ENCODE peak calls at places on chromosomes 6 and 20, in five cellular contexts. F is Ammon's horn; I is activated CD8-positive, alpha-beta memory T cell treated with anti-CD3 and anti-CD28 coated beads, Interleukin-2, amount 10 ng/mL, durations not matched to agents 7 days and 5 days; E is left lobe of liver; V is H7. K is an unnamed sample.

GRCh38 chr6:166556871-166557322 is 29.6 kb downstream of the RAMACL start:
- DNase-seq in F (peak; percentile 96), I (no peak), E (peak; percentile 98), V (no peak), K (peak; percentile 88)

GRCh38 chr20:50369225-50370035 is 140.8 kb upstream of the PTPN1 start:
- DNase-seq in F (no peak), I (no peak), E (peak; percentile 82), V (no peak), K (no peak)

GRCh38 chr6:70398783-70399730 is 14.3 kb upstream of the FAM135A start:
- DNase-seq in F (no peak), I (no peak), E (no peak), V (no peak), K (no peak)

GRCh38 chr20:36349384-36350170 is 43.4 kb downstream of the DLGAP4 start:
- DNase-seq in F (no peak), I (no peak), E (no peak), V (no peak), K (no peak)

GRCh38 chr6:151349651-151350270 is 41.6 kb downstream of the ZBTB2 start:
- DNase-seq in F (no peak), I (no peak), E (no peak), V (no peak), K (no peak)

GRCh38 chr6:145327497-145328055 is 407.7 kb downstream of the EPM2A start:
- DNase-seq in F (no peak), I (no peak), E (no peak), V (no peak), K (no peak)

GRCh38 chr6:42512498-42513042 is 51.3 kb upstream of the UBR2 start:
- DNase-seq in F (no peak), I (no peak), E (no peak), V (peak; percentile 21), K (no peak)

GRCh38 chr20:61159940-61160688 is 91.9 kb upstream of the CDH4 start:
- DNase-seq in F (no peak), I (no peak), E (no peak), V (no peak), K (no peak)

GRCh38 chr20:44809380-44810060 is 826 bp downstream of the RIMS4 start:
- DNase-seq in F (no peak), I (no peak), E (no peak), V (peak; percentile 81), K (no peak)

GRCh38 chr6:33168202-33168601 is 24.1 kb downstream of the COL11A2 start:
- DNase-seq in F (no peak), I (no peak), E (no peak), V (no peak), K (no peak)

GRCh38 chr6:33983721-33984465 is 162.0 kb downstream of the GRM4 start:
- DNase-seq in F (no peak), I (no peak), E (peak; percentile 41), V (peak; percentile 41), K (no peak)

GRCh38 chr6:130252527-130253237 is 29.9 kb upstream of the SAMD3 start:
- DNase-seq in F (no peak), I (no peak), E (no peak), V (no peak), K (no peak)

GRCh38 chr6:142478117-142478516 is 176.3 kb downstream of the ADGRG6 start:
- DNase-seq in F (no peak), I (peak; percentile 45), E (no peak), V (peak; percentile 13), K (no peak)

GRCh38 chr20:40331249-40331648 is 357.8 kb downstream of the MAFB start:
- DNase-seq in F (no peak), I (no peak), E (no peak), V (no peak), K (no peak)

GRCh38 chr20:15544727-15545126 is 1028.5 kb downstream of the KIF16B start:
- DNase-seq in F (no peak), I (no peak), E (no peak), V (no peak), K (no peak)